ENCODE peak calls at places on chromosomes 3 and 15, in seven cellular contexts. L is esophagus squamous epithelium, V is choroid plexus epithelial cell, P is sigmoid colon, E is right lobe of liver, M is trophoblast cell, F is HCT116. Z is an unnamed sample.
A peak's percentile ranks its signal among the peaks of the same experiment; 100 is the strongest.

GRCh38 chr15:80249973-80250372 is 2.0 kb downstream of the CTXND1 start:
- DNase-seq in L (no peak), V (no peak), P (no peak), E (no peak), M (no peak), F (no peak), Z (no peak)

GRCh38 chr15:100602822-100603393 is 519 bp downstream of the ASB7 start:
- DNase-seq in L (no peak), V (peak; percentile 60), P (no peak), E (no peak), M (no peak), F (no peak), Z (no peak)

GRCh38 chr3:140207541-140207940 is 272.6 kb downstream of the CLSTN2 start:
- DNase-seq in L (no peak), V (no peak), P (no peak), E (no peak), M (no peak), F (no peak), Z (no peak)

GRCh38 chr15:26772588-26773484 is at the start of gene GABRB3:
- DNase-seq in L (no peak), V (peak; percentile 1), P (no peak), E (peak; percentile 57), M (no peak), F (no peak), Z (no peak)

GRCh38 chr3:125662675-125663074 is 67.4 kb upstream of the OSBPL11 start:
- DNase-seq in L (no peak), V (no peak), P (no peak), E (no peak), M (no peak), F (no peak), Z (no peak)

GRCh38 chr3:50441818-50442217 is 61.6 kb downstream of the CACNA2D2 start:
- DNase-seq in L (no peak), V (no peak), P (no peak), E (no peak), M (no peak), F (no peak), Z (no peak)

GRCh38 chr15:88637841-88638625 is 783 bp upstream of the ISG20 start:
- DNase-seq in L (no peak), V (no peak), P (no peak), E (no peak), M (no peak), F (no peak), Z (peak; percentile 14)

GRCh38 chr3:73746610-73747009 is 121.9 kb upstream of the PDZRN3 start:
- DNase-seq in L (no peak), V (no peak), P (no peak), E (no peak), M (no peak), F (no peak), Z (no peak)

GRCh38 chr3:78791745-78792144 is 976.1 kb downstream of the ROBO1 start:
- DNase-seq in L (no peak), V (no peak), P (no peak), E (no peak), M (peak; percentile 6), F (no peak), Z (no peak)

GRCh38 chr15:35724626-35725025 is 178.7 kb upstream of the DPH6 start:
- DNase-seq in L (no peak), V (no peak), P (no peak), E (no peak), M (no peak), F (no peak), Z (no peak)

GRCh38 chr3:99648091-99648490 is 9.7 kb downstream of the COL8A1 start:
- DNase-seq in L (no peak), V (peak; percentile 75), P (no peak), E (no peak), M (peak; percentile 71), F (no peak), Z (no peak)

GRCh38 chr3:125389282-125389681 is 14.2 kb upstream of the ZNF148 start:
- DNase-seq in L (no peak), V (no peak), P (no peak), E (no peak), M (no peak), F (no peak), Z (no peak)

GRCh38 chr3:9946112-9947024 is 5.8 kb downstream of the PRRT3 start:
- DNase-seq in L (peak; percentile 36), V (peak; percentile 95), P (peak; percentile 96), E (peak; percentile 91), M (peak; percentile 75), F (peak; percentile 80), Z (peak; percentile 86)

GRCh38 chr3:102536479-102536878 is 101.7 kb downstream of the ZPLD1 start:
- DNase-seq in L (no peak), V (peak; percentile 66), P (no peak), E (no peak), M (no peak), F (peak; percentile 26), Z (no peak)

GRCh38 chr3:154615451-154615850 is 185.5 kb upstream of the GPR149 start:
- DNase-seq in L (no peak), V (peak; percentile 0), P (no peak), E (no peak), M (no peak), F (no peak), Z (no peak)

GRCh38 chr3:30475038-30475808 is 131.2 kb upstream of the TGFBR2 start:
- DNase-seq in L (no peak), V (no peak), P (no peak), E (no peak), M (peak; percentile 21), F (no peak), Z (no peak)

GRCh38 chr15:67164811-67165652 is 89.4 kb downstream of the AAGAB start:
- DNase-seq in L (no peak), V (peak; percentile 87), P (peak; percentile 63), E (no peak), M (no peak), F (no peak), Z (no peak)

GRCh38 chr3:16151109-16151508 is 23.4 kb upstream of the GALNT15 start:
- DNase-seq in L (no peak), V (peak; percentile 93), P (peak; percentile 93), E (peak; percentile 77), M (no peak), F (no peak), Z (no peak)

GRCh38 chr3:43770426-43771103 is 79.8 kb downstream of the ABHD5 start:
- DNase-seq in L (no peak), V (peak; percentile 23), P (peak; percentile 73), E (peak; percentile 80), M (no peak), F (no peak), Z (no peak)

GRCh38 chr15:71826196-71826595 is 15.8 kb downstream of the NR2E3 start:
- DNase-seq in L (no peak), V (no peak), P (no peak), E (no peak), M (no peak), F (no peak), Z (no peak)

GRCh38 chr3:99484871-99485270 is 153.5 kb upstream of the COL8A1 start:
- DNase-seq in L (no peak), V (peak; percentile 83), P (no peak), E (no peak), M (no peak), F (no peak), Z (peak; percentile 81)

GRCh38 chr15:50355980-50356379 is 982 bp upstream of the GABPB1 start:
- DNase-seq in L (no peak), V (peak; percentile 12), P (no peak), E (no peak), M (no peak), F (no peak), Z (no peak)

DNA sequence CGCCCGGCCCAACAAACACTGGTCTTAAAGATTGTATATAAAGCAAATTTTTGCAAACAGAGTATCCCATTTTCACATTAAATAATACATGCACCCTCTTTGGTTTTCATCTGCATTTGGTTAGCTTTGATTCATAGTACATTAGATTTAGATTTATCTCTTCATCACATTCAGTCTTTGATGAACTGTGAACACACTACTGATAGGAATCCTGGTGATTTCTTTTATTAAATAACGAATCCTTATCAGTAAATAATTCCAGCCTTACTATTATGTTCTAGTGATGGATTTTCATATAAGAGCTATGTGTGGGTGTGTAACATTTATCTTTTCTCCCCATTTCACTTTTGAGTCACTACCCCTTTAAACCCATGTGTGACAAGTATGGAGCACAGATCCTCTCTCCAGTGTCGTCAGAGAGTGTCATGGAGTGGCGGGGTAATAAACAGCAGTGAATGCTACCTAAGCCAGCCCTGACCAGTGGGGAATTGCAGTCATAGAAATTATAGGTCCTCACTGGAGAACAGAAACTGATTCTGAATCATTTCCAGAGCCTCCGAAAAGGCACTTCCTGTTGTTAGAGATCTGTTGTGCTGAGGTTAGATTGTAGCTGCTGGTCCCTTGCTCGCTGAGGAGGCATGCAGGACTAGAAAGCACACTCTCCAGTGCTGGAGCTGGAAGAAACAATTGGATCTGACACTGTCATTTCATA is 22.0 kb downstream of the SLC7A14 start:
- DNase-seq in L (no peak), V (peak; percentile 79), P (no peak), E (no peak), M (no peak), F (no peak), Z (no peak)
- H3K4me3 ChIP-seq in L (no peak overlapping the region), V (peak overlapping the region; percentile 29), P (no peak overlapping the region), E (no peak overlapping the region), M (no peak overlapping the region), F (no peak overlapping the region), Z (no peak overlapping the region)

DNA sequence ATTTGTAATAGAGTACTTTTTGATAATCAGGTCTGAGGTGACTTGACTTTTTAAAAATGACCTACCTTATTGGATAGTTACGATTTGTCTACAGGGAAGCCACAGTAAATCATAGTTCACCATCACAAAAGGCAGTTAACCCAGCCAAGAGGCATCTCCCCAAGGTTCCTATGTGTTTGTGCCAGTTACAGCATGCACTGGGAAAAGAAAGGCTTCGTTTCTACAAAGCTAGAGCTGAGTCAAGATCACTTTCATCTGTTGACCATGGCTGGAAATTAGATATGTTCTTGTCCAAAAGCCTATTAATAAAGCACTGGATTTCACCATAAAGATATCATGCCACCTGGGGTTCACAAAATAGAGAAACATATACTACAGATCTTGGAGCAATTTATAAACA is 139.9 kb downstream of the GREM1 start:
- DNase-seq in L (no peak), V (no peak), P (no peak), E (no peak), M (no peak), F (no peak), Z (no peak)
- H3K4me3 ChIP-seq in L (no peak overlapping the region), V (no peak overlapping the region), P (no peak overlapping the region), E (no peak overlapping the region), M (no peak overlapping the region), F (no peak overlapping the region), Z (no peak overlapping the region)

GRCh38 chr15:82262422-82263026 is at the start of the genes EFL1 and SAXO2:
- DNase-seq in L (peak; percentile 79), V (peak; percentile 79), P (peak; percentile 95), E (peak; percentile 96), M (peak; percentile 96), F (peak; percentile 54), Z (peak; percentile 83)

DNA sequence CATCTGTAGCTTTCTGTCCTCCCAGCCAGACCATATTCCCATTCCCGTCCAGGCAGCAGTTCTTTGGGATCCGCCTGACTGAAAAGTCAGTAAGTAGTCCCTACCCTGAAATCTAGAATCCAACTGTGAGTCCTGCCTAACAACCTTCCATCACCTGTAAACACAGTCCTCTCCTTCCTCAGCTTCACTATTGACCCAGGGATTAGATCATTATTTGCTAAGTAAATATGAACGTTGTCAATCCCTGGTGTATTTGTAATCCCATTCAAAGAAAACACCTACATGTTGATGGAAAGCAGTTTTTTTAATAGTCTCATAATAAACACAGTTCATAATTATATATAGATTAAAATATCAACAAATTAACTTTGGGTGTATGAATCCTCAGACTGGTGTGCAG is 732 bp downstream of the SAXO2 start:
- DNase-seq in L (no peak), V (no peak), P (no peak), E (no peak), M (no peak), F (no peak), Z (no peak)
- H3K4me3 ChIP-seq in L (peak overlapping the region; percentile 96), V (peak overlapping the region; percentile 88), P (peak overlapping the region; percentile 87), E (peak overlapping the region; percentile 96), M (no peak overlapping the region), F (peak overlapping the region; percentile 81), Z (peak overlapping the region; percentile 84)

GRCh38 chr3:62672988-62673313 is 202.3 kb downstream of the CADPS start:
- DNase-seq in L (no peak), V (no peak), P (no peak), E (no peak), M (no peak), F (no peak), Z (no peak)
- H3K4me3 ChIP-seq in L (no peak overlapping the region), V (no peak overlapping the region), P (no peak overlapping the region), E (no peak overlapping the region), M (no peak overlapping the region), F (no peak overlapping the region), Z (no peak overlapping the region)